ENCODE peak calls at places on chromosomes 4 and X, in five cellular contexts. Y is pancreas, J is OCI-LY7, D is Karpas-422, Z is left ventricle myocardium inferior. R is an unnamed sample.

GRCh38 chrX:46547857-46548256 is 2.6 kb upstream of the ZNF674 start:
- DNase-seq in Y (no peak), J (no peak), D (no peak), Z (no peak), R (peak; percentile 70)

GRCh38 chr4:122992111-122992510 is 69.7 kb upstream of the NUDT6 start:
- DNase-seq in Y (no peak), J (no peak), D (no peak), Z (no peak), R (no peak)

GRCh38 chrX:13200398-13200797 is 119.5 kb downstream of the ATXN3L start:
- DNase-seq in Y (no peak), J (no peak), D (no peak), Z (no peak), R (no peak)

GRCh38 chr4:3868841-3869572 is 102.8 kb downstream of the ADRA2C start:
- DNase-seq in Y (no peak), J (no peak), D (no peak), Z (no peak), R (peak; percentile 28)

GRCh38 chrX:130696542-130696941 is 206.5 kb downstream of the ENOX2 start:
- DNase-seq in Y (no peak), J (peak; percentile 10), D (peak; percentile 48), Z (no peak), R (no peak)

GRCh38 chr4:10461091-10461849 is 4.0 kb upstream of the ZNF518B start:
- DNase-seq in Y (peak; percentile 80), J (peak; percentile 70), D (peak; percentile 78), Z (peak; percentile 54), R (peak; percentile 34)

GRCh38 chrX:140229187-140229586 is 263.9 kb upstream of the CXorf66 start:
- DNase-seq in Y (no peak), J (no peak), D (no peak), Z (no peak), R (no peak)

GRCh38 chr4:60938181-60938580 is 261.9 kb upstream of the ADGRL3 start:
- DNase-seq in Y (no peak), J (no peak), D (no peak), Z (no peak), R (no peak)

GRCh38 chrX:39772057-39772832 is 325.5 kb downstream of the BCOR start:
- DNase-seq in Y (peak; percentile 63), J (no peak), D (no peak), Z (no peak), R (no peak)

GRCh38 chr4:763922-764321 is 58.3 kb downstream of the PCGF3 start:
- DNase-seq in Y (no peak), J (no peak), D (no peak), Z (no peak), R (no peak)

GRCh38 chrX:9807355-9808182 is 21.3 kb downstream of the SHROOM2 start:
- DNase-seq in Y (no peak), J (no peak), D (no peak), Z (no peak), R (no peak)

GRCh38 chr4:26866203-26866602 is 5.6 kb downstream of the STIM2 start:
- DNase-seq in Y (no peak), J (no peak), D (no peak), Z (no peak), R (no peak)

GRCh38 chr4:13543648-13544555 is at the start of gene NKX3-2:
- DNase-seq in Y (no peak), J (no peak), D (no peak), Z (no peak), R (no peak)

GRCh38 chr4:8157496-8157895 is 1.1 kb downstream of the ABLIM2 start:
- DNase-seq in Y (no peak), J (no peak), D (no peak), Z (peak; percentile 51), R (no peak)

GRCh38 chrX:77493677-77494553 is 46.7 kb downstream of the FGF16 start:
- DNase-seq in Y (peak; percentile 25), J (no peak), D (no peak), Z (no peak), R (no peak)

GRCh38 chr4:184960505-184960971 is 57.8 kb upstream of the HELT start:
- DNase-seq in Y (no peak), J (no peak), D (no peak), Z (no peak), R (no peak)

GRCh38 chr4:6767341-6767724 is 15.2 kb upstream of the KIAA0232 start:
- DNase-seq in Y (peak; percentile 21), J (no peak), D (no peak), Z (no peak), R (no peak)

GRCh38 chrX:48715066-48715465 is 18.5 kb downstream of the SUV39H1 start:
- DNase-seq in Y (no peak), J (no peak), D (no peak), Z (no peak), R (no peak)

GRCh38 chr4:628821-629635 is 3.7 kb downstream of the PDE6B start:
- DNase-seq in Y (no peak), J (no peak), D (no peak), Z (no peak), R (no peak)

GRCh38 chr4:108512615-108513505 is 107.5 kb upstream of the RPL34 start:
- DNase-seq in Y (peak; percentile 59), J (no peak), D (no peak), Z (peak; percentile 14), R (peak; percentile 75)

GRCh38 chrX:27162496-27162895 is 300.6 kb downstream of the PPP4R3C start:
- DNase-seq in Y (no peak), J (no peak), D (no peak), Z (no peak), R (no peak)

DNA sequence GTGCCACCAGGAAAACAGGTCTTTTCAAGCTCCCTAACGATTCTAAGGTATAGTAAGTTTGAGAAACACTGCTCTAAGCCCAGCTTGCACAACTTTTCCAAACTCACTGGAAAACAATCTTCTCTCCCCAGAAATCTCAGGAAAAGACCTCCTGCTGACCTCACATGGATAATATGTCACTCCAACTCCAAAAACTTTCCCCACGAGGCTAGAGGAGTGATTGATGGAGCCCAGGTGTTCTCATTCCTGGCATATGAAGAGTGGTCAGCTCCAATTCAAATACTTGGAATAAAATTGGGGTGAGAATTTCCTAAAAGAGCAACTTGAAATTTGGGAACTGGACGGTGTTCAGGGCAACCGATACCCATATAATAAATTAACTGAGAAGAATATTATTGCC is 299.9 kb downstream of the PPP4R3C start:
- DNase-seq in Y (no peak), J (no peak), D (no peak), Z (no peak), R (no peak)
- H3K27ac ChIP-seq in Y (no peak overlapping the region), J (no peak overlapping the region), D (no peak overlapping the region), Z (no peak overlapping the region), R (no peak overlapping the region)

GRCh38 chr4:145732001-145732400 is 52.1 kb downstream of the C4orf51 start:
- DNase-seq in Y (no peak), J (no peak), D (no peak), Z (no peak), R (no peak)
- H3K4me1 ChIP-seq in Y (peaks cover 35% of the 10 kb centered on the region), J (peaks cover 6% of the 10 kb centered on the region), D (peaks cover 9% of the 10 kb centered on the region), Z (peaks cover 55% of the 10 kb centered on the region), R (peaks cover 53% of the 10 kb centered on the region)

GRCh38 chrX:102720237-102721168 is at the start of gene GPRASP3:
- DNase-seq in Y (peak; percentile 81), J (no peak), D (no peak), Z (peak; percentile 76), R (no peak)
- H3K4me3 ChIP-seq in Y (peak within 1 kb of the TSS; percentile 34), J (no peak within 1 kb of the TSS), D (no peak within 1 kb of the TSS), Z (peak within 1 kb of the TSS; percentile 66), R (no peak within 1 kb of the TSS)

DNA sequence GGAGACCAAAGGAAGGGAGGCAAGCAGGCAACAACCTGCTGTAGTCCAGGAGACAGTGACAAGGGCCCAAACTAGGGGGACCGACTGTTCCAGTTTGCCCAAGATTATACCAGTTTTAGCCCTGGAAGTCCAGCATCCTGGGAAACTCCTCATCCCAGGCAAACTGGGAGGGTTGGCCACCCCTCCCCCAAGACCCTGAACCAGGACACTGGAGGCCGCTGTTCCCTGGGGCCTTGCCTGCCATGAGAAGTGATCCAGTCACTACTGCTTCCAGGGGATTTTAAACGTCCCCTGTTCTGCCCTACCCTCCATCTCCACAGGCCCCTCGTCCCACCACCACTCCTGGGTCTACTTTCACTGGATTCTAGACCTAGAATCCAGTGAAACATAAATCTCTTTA is 4.3 kb upstream of the DGAT2L6 start:
- DNase-seq in Y (no peak), J (no peak), D (no peak), Z (no peak), R (no peak)
- H3K27ac ChIP-seq in Y (no peak overlapping the region), J (no peak overlapping the region), D (no peak overlapping the region), Z (no peak overlapping the region), R (no peak overlapping the region)

GRCh38 chrX:71859637-71860036 is 51.0 kb upstream of the NHSL2 start:
- DNase-seq in Y (no peak), J (peak; percentile 27), D (peak; percentile 70), Z (no peak), R (no peak)
- H3K4me1 ChIP-seq in Y (no peaks in the 10 kb centered on the region), J (no peaks in the 10 kb centered on the region), D (no peaks in the 10 kb centered on the region), Z (no peaks in the 10 kb centered on the region), R (no peaks in the 10 kb centered on the region)

GRCh38 chrX:71941771-71942170 is 31.1 kb downstream of the NHSL2 start:
- DNase-seq in Y (no peak), J (no peak), D (no peak), Z (peak; percentile 32), R (no peak)
- H3K4me3 ChIP-seq in Y (no peak overlapping the region), J (no peak overlapping the region), D (no peak overlapping the region), Z (no peak overlapping the region), R (no peak overlapping the region)

GRCh38 chr4:82798168-82799005 is at the start of gene SCD5:
- DNase-seq in Y (peak; percentile 79), J (peak; percentile 56), D (peak; percentile 91), Z (peak; percentile 70), R (peak; percentile 72)
- H3K27ac ChIP-seq in Y (peak within 1 kb of the TSS; percentile 38), J (no peak within 1 kb of the TSS), D (peak within 1 kb of the TSS; percentile 73), Z (peak within 1 kb of the TSS; percentile 48), R (no peak within 1 kb of the TSS)

DNA sequence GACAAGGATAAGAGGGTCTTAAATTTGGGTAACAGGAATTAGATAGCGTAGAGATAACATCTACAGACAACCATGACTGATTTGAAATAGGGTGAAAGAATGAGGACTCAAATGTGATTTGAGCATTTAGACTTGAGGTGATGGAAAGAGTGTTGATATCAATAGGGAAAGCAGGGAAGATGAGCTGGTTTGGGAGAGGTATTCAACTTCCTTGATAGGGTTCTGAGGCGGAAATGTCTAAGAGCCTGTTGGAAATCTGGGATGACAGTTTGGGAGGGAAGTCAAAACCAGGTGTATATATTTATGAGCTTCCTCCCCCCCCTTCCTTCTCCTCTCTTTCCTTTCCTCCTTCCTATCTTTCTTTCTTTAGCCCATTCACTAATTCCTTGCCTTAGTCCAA is 36.5 kb downstream of the KLHL15 start:
- DNase-seq in Y (no peak), J (no peak), D (no peak), Z (no peak), R (no peak)
- H3K4me1 ChIP-seq in Y (no peaks in the 10 kb centered on the region), J (no peaks in the 10 kb centered on the region), D (no peaks in the 10 kb centered on the region), Z (no peaks in the 10 kb centered on the region), R (no peaks in the 10 kb centered on the region)

GRCh38 chr4:30866907-30867306 is 146.7 kb downstream of the PCDH7 start:
- DNase-seq in Y (no peak), J (no peak), D (no peak), Z (no peak), R (no peak)
- H3K4me3 ChIP-seq in Y (no peak overlapping the region), J (no peak overlapping the region), D (no peak overlapping the region), Z (no peak overlapping the region), R (no peak overlapping the region)

DNA sequence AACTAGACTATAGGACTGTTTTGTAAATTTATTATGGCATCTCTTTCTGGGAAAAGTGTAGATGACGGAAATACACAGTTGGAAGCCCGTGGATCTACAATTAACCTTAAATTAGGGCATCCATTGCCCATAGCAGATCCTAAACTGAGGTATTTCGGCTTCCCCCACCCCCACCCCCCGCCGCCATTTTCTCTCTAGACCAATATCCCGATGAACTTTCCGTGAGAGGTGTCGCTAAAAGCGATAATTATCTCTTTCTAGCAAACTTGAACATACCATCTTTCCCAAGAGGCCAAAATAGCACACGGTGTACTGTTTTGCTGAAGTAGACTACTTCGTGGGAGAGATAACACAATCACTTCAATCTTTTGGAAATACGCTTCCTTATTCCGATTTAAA is 584 bp downstream of the KLHL15 start:
- DNase-seq in Y (no peak), J (peak; percentile 4), D (no peak), Z (no peak), R (peak; percentile 4)
- H3K27ac ChIP-seq in Y (peak overlapping the region; percentile 96), J (peak overlapping the region; percentile 67), D (no peak overlapping the region), Z (peak overlapping the region; percentile 96), R (peak overlapping the region; percentile 99)

R was measured in SJSA1.